ENCODE peak calls at places on chromosomes 12 and 14, in seven cellular contexts. Y, U, Z, P, T, S and N are unnamed samples.

GRCh38 chr12:57623811-57624390 is 9.1 kb downstream of the B4GALNT1 start:
- DNase-seq in Y (no peak), U (no peak), Z (no peak), P (no peak), T (no peak), S (no peak), N (no peak)

GRCh38 chr12:40911676-40912075 is 219.4 kb downstream of the CNTN1 start:
- DNase-seq in Y (peak; percentile 79), U (no peak), Z (no peak), P (no peak), T (no peak), S (no peak), N (no peak)

GRCh38 chr14:22255042-22255441 is 334.0 kb downstream of the DAD1 start:
- DNase-seq in Y (no peak), U (no peak), Z (no peak), P (no peak), T (no peak), S (no peak), N (no peak)

GRCh38 chr12:121304306-121304705 is 7.8 kb upstream of the CAMKK2 start:
- DNase-seq in Y (no peak), U (no peak), Z (no peak), P (no peak), T (no peak), S (no peak), N (no peak)

GRCh38 chr12:100987552-100988277 is 193.1 kb downstream of the ANO4 start:
- DNase-seq in Y (peak; percentile 57), U (peak; percentile 8), Z (peak; percentile 47), P (no peak), T (no peak), S (peak; percentile 91), N (peak; percentile 22)

GRCh38 chr12:59643576-59643975 is 47.7 kb downstream of the SLC16A7 start:
- DNase-seq in Y (no peak), U (no peak), Z (no peak), P (no peak), T (no peak), S (no peak), N (no peak)

GRCh38 chr14:39956372-39956771 is 524.1 kb upstream of the FBXO33 start:
- DNase-seq in Y (no peak), U (no peak), Z (no peak), P (no peak), T (no peak), S (no peak), N (no peak)

GRCh38 chr14:104731249-104731924 is 7.4 kb downstream of the ADSS1 start:
- DNase-seq in Y (no peak), U (no peak), Z (no peak), P (no peak), T (no peak), S (no peak), N (no peak)

GRCh38 chr14:61841145-61841544 is 78.9 kb downstream of the SNAPC1 start:
- DNase-seq in Y (no peak), U (no peak), Z (no peak), P (no peak), T (no peak), S (no peak), N (no peak)

GRCh38 chr14:99612065-99612736 is 8.2 kb upstream of the CCDC85C start:
- DNase-seq in Y (peak; percentile 94), U (no peak), Z (no peak), P (no peak), T (no peak), S (no peak), N (no peak)

GRCh38 chr14:80927385-80927989 is 14.1 kb downstream of the CEP128 start:
- DNase-seq in Y (peak; percentile 74), U (no peak), Z (no peak), P (no peak), T (no peak), S (no peak), N (no peak)

GRCh38 chr12:132228535-132229422 is 84.5 kb downstream of the NOC4L start:
- DNase-seq in Y (no peak), U (no peak), Z (no peak), P (no peak), T (no peak), S (no peak), N (peak; percentile 57)

GRCh38 chr12:16881986-16882385 is 276.0 kb upstream of the LMO3 start:
- DNase-seq in Y (no peak), U (no peak), Z (no peak), P (no peak), T (no peak), S (no peak), N (no peak)

GRCh38 chr12:132171968-132172521 is 27.8 kb downstream of the NOC4L start:
- DNase-seq in Y (no peak), U (no peak), Z (no peak), P (no peak), T (no peak), S (no peak), N (no peak)

GRCh38 chr12:25089738-25090137 is 105.2 kb downstream of the DNAI7 start:
- DNase-seq in Y (peak; percentile 71), U (no peak), Z (peak; percentile 55), P (no peak), T (no peak), S (no peak), N (no peak)

GRCh38 chr14:71988954-71989353 is 56.7 kb downstream of the RGS6 start:
- DNase-seq in Y (no peak), U (no peak), Z (no peak), P (no peak), T (no peak), S (no peak), N (no peak)

GRCh38 chr12:84793558-84794367 is 118.8 kb downstream of the SLC6A15 start:
- DNase-seq in Y (peak; percentile 67), U (no peak), Z (no peak), P (no peak), T (no peak), S (no peak), N (no peak)

GRCh38 chr12:27524839-27525238 is 833 bp downstream of the PPFIBP1 start:
- DNase-seq in Y (peak; percentile 35), U (no peak), Z (no peak), P (no peak), T (no peak), S (no peak), N (peak; percentile 38)

GRCh38 chr14:103657466-103657865 is 28.5 kb downstream of the KLC1 start:
- DNase-seq in Y (no peak), U (no peak), Z (peak; percentile 14), P (no peak), T (no peak), S (no peak), N (no peak)